ENCODE peak calls at places on chromosomes 11 and 22, in seven cellular contexts. E is astrocyte of the cerebellum, B is cardiac fibroblast, J is endothelial cell, H is LoVo, I is NCI-H774, T is HTR-8/SVneo. R is an unnamed sample.

GRCh38 chr11:114230031-114230430 is 66.2 kb upstream of the NNMT start:
- DNase-seq in H (no peak), B (no peak), J (no peak), I (no peak), E (no peak), T (no peak), R (no peak)

GRCh38 chr11:96124155-96124554 is 200.2 kb upstream of the MTMR2 start:
- DNase-seq in H (no peak), B (no peak), E (no peak), T (no peak), J (no peak), I (no peak), R (no peak)

GRCh38 chr11:76161261-76161961 is 44.9 kb downstream of the WNT11 start:
- DNase-seq in E (no peak), T (no peak), H (no peak), I (no peak), J (no peak), B (no peak), R (no peak)

GRCh38 chr11:28269621-28270020 is 161.4 kb downstream of the METTL15 start:
- DNase-seq in J (no peak), T (no peak), I (no peak), E (no peak), B (no peak), H (no peak), R (no peak)

GRCh38 chr11:45285289-45285828 is 782 bp downstream of the SYT13 start:
- DNase-seq in E (no peak), T (no peak), J (no peak), B (no peak), I (no peak), H (no peak), R (no peak)

GRCh38 chr11:96287796-96288439 is 55.1 kb downstream of the MAML2 start:
- DNase-seq in I (no peak), J (no peak), T (no peak), H (no peak), E (no peak), B (peak; percentile 79), R (no peak)

GRCh38 chr22:45934168-45934564 is 42.8 kb downstream of the WNT7B start:
- DNase-seq in I (no peak), E (no peak), T (no peak), J (no peak), B (no peak), H (no peak), R (no peak)

GRCh38 chr11:112794321-112794720 is 166.9 kb upstream of the NCAM1 start:
- DNase-seq in B (no peak), I (no peak), T (no peak), E (no peak), J (no peak), H (no peak), R (no peak)

GRCh38 chr22:23227380-23227779 is 47.1 kb downstream of the BCR start:
- DNase-seq in B (no peak), J (no peak), E (no peak), T (no peak), H (no peak), I (no peak), R (no peak)

GRCh38 chr11:32893947-32894827 is 1.6 kb downstream of the QSER1 start:
- DNase-seq in I (peak; percentile 69), E (peak; percentile 74), J (peak; percentile 22), H (peak; percentile 73), B (peak; percentile 89), T (peak; percentile 87), R (peak; percentile 68)

GRCh38 chr11:83194284-83195175 is 1.0 kb downstream of the ANKRD42 start:
- DNase-seq in J (peak; percentile 44), T (peak; percentile 64), I (no peak), E (peak; percentile 19), B (peak; percentile 82), H (peak; percentile 67), R (peak; percentile 82)

GRCh38 chr11:2512431-2513407 is 67.9 kb downstream of the KCNQ1 start:
- DNase-seq in E (no peak), I (no peak), T (no peak), B (no peak), H (no peak), J (no peak), R (peak; percentile 48)

GRCh38 chr11:18981897-18982296 is 42.7 kb upstream of the MRGPRX1 start:
- DNase-seq in B (no peak), H (no peak), I (no peak), E (no peak), J (no peak), T (no peak), R (no peak)

GRCh38 chr11:22130462-22131053 is 62.3 kb upstream of the ANO5 start:
- DNase-seq in T (no peak), B (peak; percentile 19), I (peak; percentile 9), E (no peak), J (no peak), H (no peak), R (no peak)

GRCh38 chr11:112797653-112798293 is 163.4 kb upstream of the NCAM1 start:
- DNase-seq in B (peak; percentile 51), E (no peak), J (peak; percentile 64), T (no peak), I (peak; percentile 68), H (no peak), R (peak; percentile 75)

GRCh38 chr11:119583585-119583984 is 145.4 kb downstream of the NECTIN1 start:
- DNase-seq in T (no peak), E (no peak), B (no peak), I (no peak), H (no peak), J (no peak), R (peak; percentile 40)

GRCh38 chr11:92216789-92217188 is 7.8 kb upstream of the FAT3 start:
- DNase-seq in T (no peak), H (peak; percentile 15), E (no peak), I (no peak), J (no peak), B (no peak), R (no peak)

GRCh38 chr22:35128637-35129036 is 62.7 kb downstream of the ISX start:
- DNase-seq in H (no peak), T (no peak), I (no peak), E (no peak), J (no peak), B (no peak), R (no peak)

GRCh38 chr11:133895551-133895950 is 50.2 kb upstream of the SPATA19 start:
- DNase-seq in B (no peak), E (no peak), H (no peak), T (no peak), J (no peak), I (no peak), R (peak; percentile 50)

GRCh38 chr11:134472188-134472455 is 60.1 kb upstream of the B3GAT1 start:
- DNase-seq in B (no peak), T (no peak), E (no peak), J (no peak), H (no peak), I (no peak), R (peak; percentile 29)

GRCh38 chr11:66311965-66312548 is 4.8 kb downstream of the CD248 start:
- DNase-seq in H (peak; percentile 90), B (peak; percentile 94), I (peak; percentile 97), T (peak; percentile 96), E (peak; percentile 75), J (peak; percentile 80), R (peak; percentile 95)

GRCh38 chr11:2077061-2077802 is 62.0 kb downstream of the IGF2 start:
- DNase-seq in H (peak; percentile 20), T (peak; percentile 37), J (no peak), E (no peak), B (peak; percentile 89), I (no peak), R (peak; percentile 46)

GRCh38 chr11:96303067-96303466 is 39.9 kb downstream of the MAML2 start:
- DNase-seq in E (no peak), T (no peak), J (no peak), H (peak; percentile 70), B (peak; percentile 87), I (no peak), R (no peak)

GRCh38 chr22:22818861-22819855 is 68.5 kb upstream of the IGLL5 start:
- DNase-seq in E (no peak), B (no peak), T (no peak), H (no peak), I (no peak), J (no peak), R (no peak)

GRCh38 chr11:3182462-3182852 is 17.3 kb upstream of the OSBPL5 start:
- DNase-seq in T (no peak), I (no peak), B (no peak), J (no peak), E (no peak), H (no peak), R (no peak)

GRCh38 chr11:1714908-1715885 is 18.2 kb downstream of the KRTAP5-6 start:
- DNase-seq in I (no peak), T (no peak), B (no peak), J (no peak), E (no peak), H (no peak), R (no peak)

GRCh38 chr22:28594076-28594783 is 85.4 kb downstream of the TTC28 start:
- DNase-seq in H (no peak), E (no peak), I (no peak), T (no peak), B (no peak), J (no peak), R (no peak)

GRCh38 chr11:1200611-1201191 is 22.2 kb upstream of the MUC5B start:
- DNase-seq in E (no peak), I (no peak), T (no peak), J (no peak), H (no peak), B (no peak), R (peak; percentile 45)

GRCh38 chr11:288328-289144 is at the start of gene PGGHG:
- DNase-seq in I (no peak), H (peak; percentile 78), J (peak; percentile 69), T (peak; percentile 81), E (no peak), B (no peak), R (peak; percentile 83)